ENCODE peak calls at places on chromosomes 4 and X, in seven cellular contexts. N is AG04450, K is Calu3, I is endothelial cell, S is ascending aorta, Q is foreskin fibroblast, D is BE2C. O is an unnamed sample.

GRCh38 chrX:6729581-6729980 is 194.7 kb upstream of the VCX3A start:
- DNase-seq in N (no peak), K (no peak), I (no peak), S (no peak), Q (no peak), D (no peak), O (peak)

GRCh38 chr4:4852591-4853362 is 6.7 kb upstream of the MSX1 start:
- DNase-seq in N (peak), K (peak), I (peak), S (no peak), Q (peak), D (peak), O (no peak)

GRCh38 chr4:152356428-152357034 is 179.4 kb downstream of the FBXW7 start:
- DNase-seq in N (no peak), K (no peak), I (no peak), S (no peak), Q (peak), D (no peak), O (no peak)

GRCh38 chrX:97132654-97133415 is 249.1 kb downstream of the RPA4 start:
- DNase-seq in N (no peak), K (no peak), I (no peak), S (no peak), Q (no peak), D (no peak), O (no peak)

GRCh38 chr4:8574796-8575370 is 5.3 kb upstream of the GPR78 start:
- DNase-seq in N (no peak), K (no peak), I (no peak), S (no peak), Q (no peak), D (no peak), O (no peak)

GRCh38 chr4:148651991-148652390 is 209.8 kb upstream of the NR3C2 start:
- DNase-seq in N (no peak), K (no peak), I (no peak), S (no peak), Q (no peak), D (peak), O (peak)

GRCh38 chr4:174120446-174121142 is 162.9 kb downstream of the FBXO8 start:
- DNase-seq in N (peak), K (peak), I (peak), S (no peak), Q (peak), D (peak), O (peak)

GRCh38 chr4:2962614-2963184 is 507 bp downstream of the NOP14 start:
- DNase-seq in N (no peak), K (peak), I (peak), S (no peak), Q (peak), D (no peak), O (peak)

GRCh38 chrX:7927259-7928167 is at the start of gene PNPLA4:
- DNase-seq in N (no peak), K (peak), I (peak), S (no peak), Q (peak), D (no peak), O (peak)

GRCh38 chrX:113275769-113276168 is 435.1 kb upstream of the AMOT start:
- DNase-seq in N (no peak), K (no peak), I (no peak), S (no peak), Q (no peak), D (no peak), O (no peak)

GRCh38 chr4:100417565-100417964 is 100.3 kb downstream of the EMCN start:
- DNase-seq in N (no peak), K (no peak), I (no peak), S (no peak), Q (peak), D (peak), O (peak)

GRCh38 chrX:106901341-106901740 is 1.8 kb downstream of the RIPPLY1 start:
- DNase-seq in N (no peak), K (no peak), I (no peak), S (no peak), Q (no peak), D (no peak), O (no peak)

GRCh38 chr4:102759835-102760644 is 728 bp downstream of the MANBA start:
- DNase-seq in N (no peak), K (peak), I (no peak), S (peak), Q (peak), D (no peak), O (peak)

GRCh38 chr4:25563071-25563564 is 92.5 kb upstream of the SLC34A2 start:
- DNase-seq in N (no peak), K (no peak), I (no peak), S (no peak), Q (no peak), D (no peak), O (peak)

GRCh38 chr4:122930877-122931276 is 8.5 kb upstream of the NUDT6 start:
- DNase-seq in N (no peak), K (no peak), I (no peak), S (no peak), Q (peak), D (no peak), O (no peak)

GRCh38 chr4:140242357-140243284 is 88.6 kb upstream of the MAML3 start:
- DNase-seq in N (no peak), K (no peak), I (no peak), S (no peak), Q (no peak), D (no peak), O (no peak)

GRCh38 chr4:145098675-145099037 is 545 bp downstream of the ABCE1 start:
- DNase-seq in N (no peak), K (peak), I (no peak), S (peak), Q (peak), D (peak), O (peak)

GRCh38 chr4:48620861-48621260 is 130.8 kb downstream of the ZAR1 start:
- DNase-seq in N (no peak), K (no peak), I (no peak), S (no peak), Q (no peak), D (no peak), O (peak)

GRCh38 chr4:16227462-16227868 is 1.2 kb upstream of the TAPT1 start:
- DNase-seq in N (no peak), K (peak), I (no peak), S (no peak), Q (peak), D (no peak), O (no peak)

GRCh38 chr4:123505077-123505456 is 108.5 kb downstream of the SPRY1 start:
- DNase-seq in N (no peak), K (no peak), I (peak), S (no peak), Q (no peak), D (no peak), O (no peak)

GRCh38 chrX:1389181-1389992 is 2.5 kb downstream of the SLC25A6 start:
- DNase-seq in N (no peak), K (no peak), I (no peak), S (no peak), Q (no peak), D (no peak), O (no peak)

GRCh38 chr4:34953145-34953799 is 1291.0 kb downstream of the ARAP2 start:
- DNase-seq in N (no peak), K (peak), I (no peak), S (no peak), Q (no peak), D (peak), O (no peak)

GRCh38 chr4:173214231-173214630 is 45.6 kb downstream of the GALNT7 start:
- DNase-seq in N (no peak), K (no peak), I (no peak), S (no peak), Q (no peak), D (no peak), O (no peak)

GRCh38 chrX:10172867-10173266 is 16.1 kb downstream of the CLCN4 start:
- DNase-seq in N (no peak), K (no peak), I (no peak), S (no peak), Q (peak), D (no peak), O (no peak)

GRCh38 chr4:2786152-2786671 is 6.7 kb upstream of the SH3BP2 start:
- DNase-seq in N (no peak), K (no peak), I (no peak), S (no peak), Q (no peak), D (no peak), O (no peak)

GRCh38 chrX:118420462-118420861 is 74.6 kb downstream of the WDR44 start:
- DNase-seq in N (peak), K (no peak), I (no peak), S (no peak), Q (peak), D (no peak), O (no peak)

GRCh38 chr4:52051213-52051614 is at the start of gene SPATA18:
- DNase-seq in N (no peak), K (no peak), I (peak), S (no peak), Q (peak), D (no peak), O (peak)

GRCh38 chrX:150308532-150309157 is 54.5 kb upstream of the MAMLD1 start:
- DNase-seq in N (no peak), K (no peak), I (no peak), S (no peak), Q (no peak), D (no peak), O (no peak)

GRCh38 chrX:75746891-75747639 is 38.0 kb downstream of the MAGEE2 start:
- DNase-seq in N (no peak), K (peak), I (peak), S (no peak), Q (peak), D (peak), O (peak)

GRCh38 chr4:14564281-14564680 is 438.0 kb upstream of the CPEB2 start:
- DNase-seq in N (no peak), K (no peak), I (no peak), S (no peak), Q (no peak), D (no peak), O (no peak)

GRCh38 chrX:17174671-17175070 is 200.3 kb upstream of the NHS start:
- DNase-seq in N (no peak), K (no peak), I (no peak), S (no peak), Q (peak), D (peak), O (no peak)

GRCh38 chr4:1752284-1753041 is 31.1 kb downstream of the TACC3 start:
- DNase-seq in N (no peak), K (peak), I (no peak), S (no peak), Q (no peak), D (no peak), O (peak)

GRCh38 chr4:111641813-111642579 is 503.3 kb upstream of the FAM241A start:
- DNase-seq in N (peak), K (peak), I (peak), S (no peak), Q (peak), D (peak), O (peak)

GRCh38 chr4:119286377-119287002 is 35.4 kb downstream of the FABP2 start:
- DNase-seq in N (peak), K (peak), I (peak), S (no peak), Q (peak), D (no peak), O (no peak)

GRCh38 chr4:99885063-99885664 is 9.1 kb downstream of the LAMTOR3 start:
- DNase-seq in N (no peak), K (peak), I (peak), S (no peak), Q (peak), D (peak), O (no peak)

GRCh38 chrX:149022485-149022884 is 482.6 kb downstream of the IDS start:
- DNase-seq in N (no peak), K (no peak), I (no peak), S (no peak), Q (no peak), D (no peak), O (no peak)

GRCh38 chr4:7973545-7973981 is 33.9 kb upstream of the AFAP1 start:
- DNase-seq in N (no peak), K (no peak), I (no peak), S (no peak), Q (peak), D (no peak), O (peak)

GRCh38 chr4:186554890-186555827 is at the start of gene MTNR1A:
- DNase-seq in N (no peak), K (peak), I (peak), S (no peak), Q (peak), D (no peak), O (peak)
- TF ChIP-seq CTCF in N (no peak), K (peak), I (peak), S (no peak), Q (no peak), D (no peak), O (peak)

GRCh38 chr4:88814043-88814617 is 116.5 kb upstream of the NAP1L5 start:
- DNase-seq in N (no peak), K (peak), I (no peak), S (no peak), Q (no peak), D (no peak), O (no peak)
- TF ChIP-seq CTCF in N (no peak), K (peak), I (no peak), S (no peak), Q (no peak), D (no peak), O (no peak)

GRCh38 chr4:156294577-156294976 is 340.9 kb upstream of the CTSO start:
- DNase-seq in N (peak), K (peak), I (peak), S (no peak), Q (peak), D (no peak), O (peak)
- TF ChIP-seq CTCF in N (peak), K (no peak), I (peak), S (no peak), Q (peak), D (peak), O (peak)

GRCh38 chrX:63656871-63657580 is 128.0 kb downstream of the ARHGEF9 start:
- DNase-seq in N (peak), K (no peak), I (no peak), S (no peak), Q (peak), D (no peak), O (peak)

GRCh38 chrX:63657821-63658220 is 127.2 kb downstream of the ARHGEF9 start:
- DNase-seq in N (peak), K (peak), I (no peak), S (peak), Q (peak), D (no peak), O (peak)

GRCh38 chrX:63652086-63652775 is 132.8 kb downstream of the ARHGEF9 start:
- DNase-seq in N (no peak), K (no peak), I (no peak), S (no peak), Q (peak), D (no peak), O (no peak)
- TF ChIP-seq CTCF in N (no peak), K (no peak), I (no peak), S (no peak), Q (no peak), D (no peak), O (no peak)

O was measured in foreskin keratinocyte.